ENCODE peak calls at places on chromosomes 5 and 9, in eight cellular contexts. E is activated CD4-positive, alpha-beta T cell treated with anti-CD3 and anti-CD28 coated beads, Interleukin-2, amount 50 U/mL, for 1 hour; Q is nephron progenitor cell; I is heart left ventricle; N is GM19239; X is A549; S is activated effector memory CD4-positive, alpha-beta T cell treated with Interleukin-2 at 50 U/mL for 16 hours; T is ecto neural progenitor cell. B is an unnamed sample.

GRCh38 chr9:76302947-76303550 is 91.2 kb downstream of the RFK start:
- DNase-seq in E (no peak), Q (no peak), I (no peak), N (peak), X (peak), S (no peak), T (no peak), B (peak)

GRCh38 chr9:4985376-4986266 is 549 bp downstream of the JAK2 start:
- DNase-seq in E (peak), Q (peak), I (no peak), N (no peak), X (peak), S (peak), T (peak), B (peak)

GRCh38 chr9:77614671-77615070 is 33.5 kb downstream of the GNA14 start:
- DNase-seq in E (no peak), Q (no peak), I (no peak), N (no peak), X (no peak), S (no peak), T (no peak), B (no peak)

GRCh38 chr9:82982271-82982880 is 80.6 kb downstream of the RASEF start:
- DNase-seq in E (no peak), Q (no peak), I (no peak), N (no peak), X (no peak), S (no peak), T (no peak), B (no peak)

GRCh38 chr9:95075700-95076099 is 241.8 kb downstream of the FANCC start:
- DNase-seq in E (no peak), Q (no peak), I (no peak), N (no peak), X (no peak), S (no peak), T (no peak), B (peak)

GRCh38 chr5:78706825-78707224 is 58.3 kb upstream of the LHFPL2 start:
- DNase-seq in E (no peak), Q (no peak), I (no peak), N (no peak), X (no peak), S (no peak), T (no peak), B (no peak)

GRCh38 chr5:78509145-78509865 is 139.3 kb downstream of the LHFPL2 start:
- DNase-seq in E (no peak), Q (no peak), I (no peak), N (no peak), X (no peak), S (no peak), T (no peak), B (no peak)

GRCh38 chr5:35771321-35771720 is 85.4 kb upstream of the IL7R start:
- DNase-seq in E (no peak), Q (no peak), I (no peak), N (no peak), X (no peak), S (no peak), T (no peak), B (no peak)

GRCh38 chr9:124399323-124399962 is 15.8 kb downstream of the PSMB7 start:
- DNase-seq in E (no peak), Q (no peak), I (no peak), N (no peak), X (no peak), S (no peak), T (peak), B (no peak)

GRCh38 chr9:78122631-78123030 is 91.0 kb upstream of the GNAQ start:
- DNase-seq in E (no peak), Q (no peak), I (no peak), N (no peak), X (no peak), S (no peak), T (no peak), B (no peak)

GRCh38 chr5:53343187-53343586 is 137.2 kb upstream of the FST start:
- DNase-seq in E (no peak), Q (no peak), I (no peak), N (no peak), X (no peak), S (no peak), T (no peak), B (no peak)

GRCh38 chr5:141942185-141942857 is 15.7 kb downstream of the PCDH12 start:
- DNase-seq in E (no peak), Q (no peak), I (no peak), N (no peak), X (no peak), S (no peak), T (no peak), B (no peak)

GRCh38 chr5:72151169-72151568 is 43.9 kb downstream of the MAP1B start:
- DNase-seq in E (no peak), Q (no peak), I (no peak), N (no peak), X (no peak), S (no peak), T (no peak), B (no peak)

GRCh38 chr5:138601444-138601843 is 26.2 kb upstream of the HSPA9 start:
- DNase-seq in E (no peak), Q (no peak), I (no peak), N (no peak), X (peak), S (no peak), T (no peak), B (no peak)

B was measured in testis.